ENCODE peak calls at places on chromosome 6, in eight cellular contexts. D, F, Z, G, P, V, W and T are unnamed samples.

GRCh38 chr6:10962673-10963072 is 75.8 kb downstream of the SYCP2L start:
- DNase-seq in F (no peak), D (no peak), Z (peak; percentile 69), G (no peak), P (peak; percentile 41), V (no peak), W (no peak), T (no peak)

GRCh38 chr6:96900873-96901272 is 3.2 kb upstream of the NDUFAF4 start:
- DNase-seq in Z (no peak), V (no peak), P (no peak), W (no peak), G (no peak), D (no peak), F (no peak), T (no peak)

GRCh38 chr6:45903959-45904358 is 111.7 kb downstream of the CLIC5 start:
- DNase-seq in G (no peak), D (no peak), P (no peak), V (no peak), W (no peak), F (no peak), Z (no peak), T (no peak)

GRCh38 chr6:25332671-25333071 is 53.5 kb downstream of the CARMIL1 start:
- DNase-seq in W (no peak), P (no peak), Z (no peak), V (no peak), D (no peak), G (no peak), F (no peak), T (no peak)

GRCh38 chr6:99575544-99576227 is 7.2 kb upstream of the CCNC start:
- DNase-seq in G (no peak), F (no peak), Z (no peak), P (no peak), V (no peak), W (no peak), D (no peak), T (no peak)

GRCh38 chr6:170344631-170345576 is 38.3 kb downstream of the FAM120B start:
- DNase-seq in P (no peak), G (no peak), Z (peak; percentile 84), W (no peak), V (no peak), D (no peak), F (no peak), T (no peak)

GRCh38 chr6:107448776-107449175 is 10.6 kb downstream of the PDSS2 start:
- DNase-seq in G (no peak), P (no peak), Z (no peak), D (no peak), V (no peak), F (no peak), W (no peak), T (no peak)

GRCh38 chr6:66662196-66662595 is 955.2 kb upstream of the EYS start:
- DNase-seq in V (no peak), W (no peak), Z (peak; percentile 13), P (peak; percentile 28), G (no peak), F (no peak), D (no peak), T (no peak)

GRCh38 chr6:1576166-1576565 is 33.5 kb upstream of the FOXC1 start:
- DNase-seq in F (no peak), D (no peak), W (no peak), Z (no peak), V (no peak), G (no peak), P (no peak), T (no peak)

GRCh38 chr6:115796061-115796460 is 264.6 kb downstream of the FRK start:
- DNase-seq in P (no peak), Z (no peak), G (no peak), F (no peak), W (no peak), D (no peak), V (no peak), T (no peak)

GRCh38 chr6:106745396-106745795 is 116.0 kb downstream of the QRSL1 start:
- DNase-seq in W (no peak), V (no peak), F (no peak), G (no peak), Z (no peak), D (no peak), P (no peak), T (no peak)

GRCh38 chr6:41271901-41272395 is 14.5 kb downstream of the TREM1 start:
- DNase-seq in W (no peak), D (no peak), P (no peak), V (no peak), G (no peak), Z (no peak), F (no peak), T (no peak)

GRCh38 chr6:13362432-13362831 is 34.1 kb upstream of the TBC1D7 start:
- DNase-seq in V (no peak), P (no peak), F (no peak), Z (peak; percentile 6), G (no peak), D (no peak), W (no peak), T (no peak)

GRCh38 chr6:15553736-15554294 is 109.0 kb downstream of the DTNBP1 start:
- DNase-seq in D (no peak), P (no peak), Z (no peak), V (no peak), W (no peak), G (no peak), F (no peak), T (no peak)

GRCh38 chr6:48560408-48560807 is 449.4 kb upstream of the PTCHD4 start:
- DNase-seq in Z (peak; percentile 68), G (no peak), V (no peak), F (no peak), W (no peak), D (no peak), P (peak; percentile 16), T (no peak)

GRCh38 chr6:134379086-134379485 is 61.2 kb upstream of the SGK1 start:
- DNase-seq in G (no peak), W (no peak), D (no peak), Z (no peak), V (peak; percentile 79), F (no peak), P (peak; percentile 62), T (peak; percentile 30)

GRCh38 chr6:6712979-6713514 is 124.5 kb downstream of the LY86 start:
- DNase-seq in D (no peak), Z (no peak), G (peak; percentile 55), F (no peak), W (no peak), V (no peak), P (no peak), T (no peak)

GRCh38 chr6:55069132-55069781 is 105.1 kb upstream of the HCRTR2 start:
- DNase-seq in F (no peak), Z (peak; percentile 77), W (no peak), G (peak; percentile 32), V (peak; percentile 30), D (no peak), P (peak; percentile 66), T (no peak)

GRCh38 chr6:17984399-17984798 is 3.0 kb downstream of the KIF13A start:
- DNase-seq in P (no peak), W (no peak), Z (no peak), D (no peak), V (no peak), F (no peak), G (no peak), T (no peak)

GRCh38 chr6:136549359-136550044 is 720 bp downstream of the MAP7 start:
- DNase-seq in G (no peak), P (peak; percentile 60), V (peak; percentile 53), F (no peak), D (no peak), Z (no peak), W (no peak), T (peak; percentile 9)

GRCh38 chr6:25449774-25450173 is 170.6 kb downstream of the CARMIL1 start:
- DNase-seq in F (no peak), V (peak; percentile 58), P (no peak), W (no peak), D (peak; percentile 34), Z (no peak), G (no peak), T (no peak)

GRCh38 chr6:148530394-148530923 is 187.8 kb downstream of the SASH1 start:
- DNase-seq in F (no peak), G (peak; percentile 46), D (no peak), P (peak; percentile 22), V (peak; percentile 47), Z (peak; percentile 87), W (no peak), T (no peak)